ENCODE peak calls at places on chromosome 11, in nine cellular contexts. E is mesendoderm; R is upper lobe of left lung; W is NCI-H510A treated with DMSO at 0.1 percent for 48 hours; Z is A549; Q is NCI-H2227 treated with DMSO at 0.1 percent for 48 hours; N is stimulated activated naive CD4-positive, alpha-beta T cell; O is H7; B is T-helper 2 cell. T is an unnamed sample.

GRCh38 chr11:79182794-79183193 is 258.0 kb downstream of the TENM4 start:
- DNase-seq in E (no peak), R (no peak), W (no peak), Z (no peak), Q (no peak), N (no peak), O (no peak), B (no peak), T (no peak)

GRCh38 chr11:79045018-79045787 is 395.6 kb downstream of the TENM4 start:
- DNase-seq in E (no peak), R (no peak), W (no peak), Z (no peak), Q (no peak), N (no peak), O (no peak), B (no peak), T (no peak)

GRCh38 chr11:67197606-67198005 is 68.7 kb upstream of the GRK2 start:
- DNase-seq in E (no peak), R (no peak), W (no peak), Z (no peak), Q (no peak), N (no peak), O (no peak), B (no peak), T (no peak)

GRCh38 chr11:102428696-102429095 is 23.9 kb downstream of the TMEM123 start:
- DNase-seq in E (no peak), R (no peak), W (no peak), Z (no peak), Q (no peak), N (no peak), O (no peak), B (no peak), T (no peak)

GRCh38 chr11:74615988-74616387 is 23.6 kb downstream of the POLD3 start:
- DNase-seq in E (no peak), R (no peak), W (no peak), Z (no peak), Q (no peak), N (no peak), O (no peak), B (no peak), T (no peak)

GRCh38 chr11:35246725-35247124 is 107.8 kb downstream of the CD44 start:
- DNase-seq in E (no peak), R (no peak), W (no peak), Z (no peak), Q (no peak), N (no peak), O (no peak), B (no peak), T (no peak)

GRCh38 chr11:36402568-36403181 is 106.6 kb downstream of the PRR5L start:
- DNase-seq in E (no peak), R (no peak), W (no peak), Z (no peak), Q (no peak), N (no peak), O (no peak), B (no peak), T (no peak)

GRCh38 chr11:86021390-86021789 is 47.5 kb downstream of the PICALM start:
- DNase-seq in E (no peak), R (no peak), W (no peak), Z (no peak), Q (no peak), N (no peak), O (no peak), B (no peak), T (no peak)

GRCh38 chr11:120335596-120335927 is 651 bp upstream of the ARHGEF12 start:
- DNase-seq in E (no peak), R (peak; percentile 30), W (peak; percentile 79), Z (no peak), Q (no peak), N (peak; percentile 15), O (peak; percentile 75), B (no peak), T (no peak)

GRCh38 chr11:1827931-1828330 is 6.9 kb upstream of the SYT8 start:
- DNase-seq in E (no peak), R (no peak), W (no peak), Z (no peak), Q (no peak), N (no peak), O (peak; percentile 47), B (no peak), T (no peak)

GRCh38 chr11:19466314-19466713 is 225.6 kb upstream of the E2F8 start:
- DNase-seq in E (no peak), R (no peak), W (no peak), Z (no peak), Q (no peak), N (no peak), O (no peak), B (no peak), T (no peak)

T was measured in DMS153.